ENCODE peak calls at places on chromosomes 2 and 18, in six cellular contexts. One of them, this sample, is unnamed.

GRCh38 chr2:120864981-120865380 is 129.3 kb downstream of the GLI2 start:
- DNase-seq in CD4-positive, alpha-beta memory T cell: no peak
- DNase-seq in A549: no peak
- DNase-seq in GM23248: peak
- DNase-seq in CD8-positive, alpha-beta memory T cell: no peak
- DNase-seq in HFF-Myc: no peak
- DNase-seq in this sample: peak

GRCh38 chr2:127569274-127570065 is 34.0 kb downstream of the MYO7B start:
- DNase-seq in CD4-positive, alpha-beta memory T cell: no peak
- DNase-seq in A549: peak
- DNase-seq in GM23248: peak
- DNase-seq in CD8-positive, alpha-beta memory T cell: no peak
- DNase-seq in HFF-Myc: no peak
- DNase-seq in this sample: peak

GRCh38 chr2:9753665-9754531 is 89.4 kb upstream of the TAF1B start:
- DNase-seq in CD4-positive, alpha-beta memory T cell: peak
- DNase-seq in A549: no peak
- DNase-seq in GM23248: no peak
- DNase-seq in CD8-positive, alpha-beta memory T cell: no peak
- DNase-seq in HFF-Myc: no peak
- DNase-seq in this sample: no peak

GRCh38 chr2:168429988-168430387 is 26.1 kb upstream of the CERS6 start:
- DNase-seq in CD4-positive, alpha-beta memory T cell: no peak
- DNase-seq in A549: no peak
- DNase-seq in GM23248: no peak
- DNase-seq in CD8-positive, alpha-beta memory T cell: no peak
- DNase-seq in HFF-Myc: no peak
- DNase-seq in this sample: no peak

GRCh38 chr2:102755284-102755683 is 6.5 kb upstream of the TMEM182 start:
- DNase-seq in CD4-positive, alpha-beta memory T cell: no peak
- DNase-seq in A549: no peak
- DNase-seq in GM23248: no peak
- DNase-seq in CD8-positive, alpha-beta memory T cell: no peak
- DNase-seq in HFF-Myc: no peak
- DNase-seq in this sample: no peak

GRCh38 chr2:40256649-40257048 is 195.2 kb downstream of the SLC8A1 start:
- DNase-seq in CD4-positive, alpha-beta memory T cell: no peak
- DNase-seq in A549: peak
- DNase-seq in GM23248: peak
- DNase-seq in CD8-positive, alpha-beta memory T cell: no peak
- DNase-seq in HFF-Myc: no peak
- DNase-seq in this sample: no peak

GRCh38 chr2:191202881-191203397 is 42.3 kb upstream of the MYO1B start:
- DNase-seq in CD4-positive, alpha-beta memory T cell: no peak
- DNase-seq in A549: no peak
- DNase-seq in GM23248: peak
- DNase-seq in CD8-positive, alpha-beta memory T cell: peak
- DNase-seq in HFF-Myc: no peak
- DNase-seq in this sample: peak

GRCh38 chr18:31049189-31049588 is 6.6 kb upstream of the DSC3 start:
- DNase-seq in CD4-positive, alpha-beta memory T cell: no peak
- DNase-seq in A549: no peak
- DNase-seq in GM23248: no peak
- DNase-seq in CD8-positive, alpha-beta memory T cell: no peak
- DNase-seq in HFF-Myc: no peak
- DNase-seq in this sample: no peak

GRCh38 chr2:40113272-40113671 is 334.2 kb upstream of the THUMPD2 start:
- DNase-seq in CD4-positive, alpha-beta memory T cell: no peak
- DNase-seq in A549: no peak
- DNase-seq in GM23248: no peak
- DNase-seq in CD8-positive, alpha-beta memory T cell: no peak
- DNase-seq in HFF-Myc: no peak
- DNase-seq in this sample: peak

GRCh38 chr2:218482651-218483050 is 63.7 kb downstream of the VIL1 start:
- DNase-seq in CD4-positive, alpha-beta memory T cell: no peak
- DNase-seq in A549: no peak
- DNase-seq in GM23248: no peak
- DNase-seq in CD8-positive, alpha-beta memory T cell: no peak
- DNase-seq in HFF-Myc: no peak
- DNase-seq in this sample: no peak

GRCh38 chr2:22628183-22628582 is 756.8 kb upstream of the KLHL29 start:
- DNase-seq in CD4-positive, alpha-beta memory T cell: no peak
- DNase-seq in A549: no peak
- DNase-seq in GM23248: no peak
- DNase-seq in CD8-positive, alpha-beta memory T cell: no peak
- DNase-seq in HFF-Myc: no peak
- DNase-seq in this sample: no peak

GRCh38 chr2:28717339-28717758 is 34.3 kb upstream of the PPP1CB start:
- DNase-seq in CD4-positive, alpha-beta memory T cell: no peak
- DNase-seq in A549: peak
- DNase-seq in GM23248: peak
- DNase-seq in CD8-positive, alpha-beta memory T cell: no peak
- DNase-seq in HFF-Myc: peak
- DNase-seq in this sample: peak

GRCh38 chr2:236776695-236777251 is 207.1 kb downstream of the ACKR3 start:
- DNase-seq in CD4-positive, alpha-beta memory T cell: no peak
- DNase-seq in A549: peak
- DNase-seq in GM23248: peak
- DNase-seq in CD8-positive, alpha-beta memory T cell: no peak
- DNase-seq in HFF-Myc: no peak
- DNase-seq in this sample: peak

GRCh38 chr2:196331816-196332215 is 160.4 kb upstream of the STK17B start:
- DNase-seq in CD4-positive, alpha-beta memory T cell: no peak
- DNase-seq in A549: no peak
- DNase-seq in GM23248: peak
- DNase-seq in CD8-positive, alpha-beta memory T cell: no peak
- DNase-seq in HFF-Myc: no peak
- DNase-seq in this sample: no peak

GRCh38 chr2:84427235-84428138 is 31.6 kb downstream of the SUCLG1 start:
- DNase-seq in CD4-positive, alpha-beta memory T cell: no peak
- DNase-seq in A549: no peak
- DNase-seq in GM23248: peak
- DNase-seq in CD8-positive, alpha-beta memory T cell: no peak
- DNase-seq in HFF-Myc: no peak
- DNase-seq in this sample: peak

GRCh38 chr2:239793086-239793485 is 232.1 kb downstream of the NDUFA10 start:
- DNase-seq in CD4-positive, alpha-beta memory T cell: no peak
- DNase-seq in A549: no peak
- DNase-seq in GM23248: no peak
- DNase-seq in CD8-positive, alpha-beta memory T cell: no peak
- DNase-seq in HFF-Myc: no peak
- DNase-seq in this sample: no peak

GRCh38 chr2:139609109-139609508 is 828.9 kb upstream of the NXPH2 start:
- DNase-seq in CD4-positive, alpha-beta memory T cell: no peak
- DNase-seq in A549: no peak
- DNase-seq in GM23248: no peak
- DNase-seq in CD8-positive, alpha-beta memory T cell: no peak
- DNase-seq in HFF-Myc: no peak
- DNase-seq in this sample: no peak

GRCh38 chr18:50751490-50751889 is 68.3 kb downstream of the MRO start:
- DNase-seq in CD4-positive, alpha-beta memory T cell: no peak
- DNase-seq in A549: no peak
- DNase-seq in GM23248: no peak
- DNase-seq in CD8-positive, alpha-beta memory T cell: no peak
- DNase-seq in HFF-Myc: no peak
- DNase-seq in this sample: no peak

GRCh38 chr2:71510196-71510807 is 56.9 kb downstream of the DYSF start:
- DNase-seq in CD4-positive, alpha-beta memory T cell: peak
- DNase-seq in A549: peak
- DNase-seq in GM23248: peak
- DNase-seq in CD8-positive, alpha-beta memory T cell: peak
- DNase-seq in HFF-Myc: peak
- DNase-seq in this sample: peak

GRCh38 chr2:142876423-142876822 is 1.0 kb upstream of the KYNU start:
- DNase-seq in CD4-positive, alpha-beta memory T cell: no peak
- DNase-seq in A549: peak
- DNase-seq in GM23248: peak
- DNase-seq in CD8-positive, alpha-beta memory T cell: no peak
- DNase-seq in HFF-Myc: no peak
- DNase-seq in this sample: no peak

GRCh38 chr2:25558262-25558661 is 115.1 kb downstream of the DTNB start:
- DNase-seq in CD4-positive, alpha-beta memory T cell: peak
- DNase-seq in A549: no peak
- DNase-seq in GM23248: peak
- DNase-seq in CD8-positive, alpha-beta memory T cell: peak
- DNase-seq in HFF-Myc: peak
- DNase-seq in this sample: peak

GRCh38 chr2:193428336-193428818 is 1233.6 kb upstream of the TMEFF2 start:
- DNase-seq in CD4-positive, alpha-beta memory T cell: no peak
- DNase-seq in A549: peak
- DNase-seq in GM23248: no peak
- DNase-seq in CD8-positive, alpha-beta memory T cell: no peak
- DNase-seq in HFF-Myc: no peak
- DNase-seq in this sample: no peak

GRCh38 chr2:111975053-111975552 is 76.7 kb downstream of the MERTK start:
- DNase-seq in CD4-positive, alpha-beta memory T cell: no peak
- DNase-seq in A549: peak
- DNase-seq in GM23248: peak
- DNase-seq in CD8-positive, alpha-beta memory T cell: no peak
- DNase-seq in HFF-Myc: peak
- DNase-seq in this sample: peak

GRCh38 chr2:160920061-160920460 is 240.2 kb upstream of the TANK start:
- DNase-seq in CD4-positive, alpha-beta memory T cell: no peak
- DNase-seq in A549: no peak
- DNase-seq in GM23248: no peak
- DNase-seq in CD8-positive, alpha-beta memory T cell: no peak
- DNase-seq in HFF-Myc: no peak
- DNase-seq in this sample: no peak

GRCh38 chr2:74250189-74250631 is 51.8 kb downstream of the MTHFD2 start:
- DNase-seq in CD4-positive, alpha-beta memory T cell: peak
- DNase-seq in A549: peak
- DNase-seq in GM23248: peak
- DNase-seq in CD8-positive, alpha-beta memory T cell: peak
- DNase-seq in HFF-Myc: no peak
- DNase-seq in this sample: peak

GRCh38 chr2:112152476-112153178 is 14.4 kb downstream of the FBLN7 start:
- DNase-seq in CD4-positive, alpha-beta memory T cell: no peak
- DNase-seq in A549: no peak
- DNase-seq in GM23248: no peak
- DNase-seq in CD8-positive, alpha-beta memory T cell: no peak
- DNase-seq in HFF-Myc: no peak
- DNase-seq in this sample: no peak

GRCh38 chr2:71940695-71941094 is 207.0 kb downstream of the CYP26B1 start:
- DNase-seq in CD4-positive, alpha-beta memory T cell: no peak
- DNase-seq in A549: no peak
- DNase-seq in GM23248: no peak
- DNase-seq in CD8-positive, alpha-beta memory T cell: no peak
- DNase-seq in HFF-Myc: no peak
- DNase-seq in this sample: peak

GRCh38 chr2:32940598-32940997 is 6.2 kb upstream of the LTBP1 start:
- DNase-seq in CD4-positive, alpha-beta memory T cell: no peak
- DNase-seq in A549: no peak
- DNase-seq in GM23248: no peak
- DNase-seq in CD8-positive, alpha-beta memory T cell: no peak
- DNase-seq in HFF-Myc: no peak
- DNase-seq in this sample: no peak

This sample was measured in GM03348.